ENCODE peak calls at places on chromosome 3, in five cellular contexts. One of them, this sample, is unnamed.
A peak's percentile ranks its signal among the peaks of the same experiment; 100 is the strongest.

GRCh38 chr3:11612515-11613184 is 31.1 kb downstream of the VGLL4 start:
- DNase-seq in central memory CD4-positive, alpha-beta T cell: no peak
- DNase-seq in activated T-cell treated with anti-CD3 and anti-CD28 coated beads for 48 hours: no peak
- DNase-seq in activated CD8-positive, alpha-beta T cell treated with anti-CD3 and anti-CD28 coated beads, Interleukin-2, amount 10 ng/mL, durations not matched to agents 7 days and 5 days: no peak
- DNase-seq in substantia nigra: no peak
- DNase-seq in this sample: no peak

GRCh38 chr3:160695906-160696305 is 18.9 kb downstream of the ARL14 start:
- DNase-seq in substantia nigra: no peak
- DNase-seq in activated T-cell treated with anti-CD3 and anti-CD28 coated beads for 48 hours: no peak
- DNase-seq in central memory CD4-positive, alpha-beta T cell: no peak
- DNase-seq in activated CD8-positive, alpha-beta T cell treated with anti-CD3 and anti-CD28 coated beads, Interleukin-2, amount 10 ng/mL, durations not matched to agents 7 days and 5 days: no peak
- DNase-seq in this sample: no peak

GRCh38 chr3:123804676-123805075 is 79.5 kb downstream of the MYLK start:
- DNase-seq in activated T-cell treated with anti-CD3 and anti-CD28 coated beads for 48 hours: no peak
- DNase-seq in activated CD8-positive, alpha-beta T cell treated with anti-CD3 and anti-CD28 coated beads, Interleukin-2, amount 10 ng/mL, durations not matched to agents 7 days and 5 days: no peak
- DNase-seq in central memory CD4-positive, alpha-beta T cell: no peak
- DNase-seq in substantia nigra: no peak
- DNase-seq in this sample: no peak

GRCh38 chr3:172550347-172550943 is 27.2 kb upstream of the TNFSF10 start:
- DNase-seq in activated CD8-positive, alpha-beta T cell treated with anti-CD3 and anti-CD28 coated beads, Interleukin-2, amount 10 ng/mL, durations not matched to agents 7 days and 5 days: peak; percentile 77
- DNase-seq in activated T-cell treated with anti-CD3 and anti-CD28 coated beads for 48 hours: peak; percentile 66
- DNase-seq in substantia nigra: no peak
- DNase-seq in central memory CD4-positive, alpha-beta T cell: no peak
- DNase-seq in this sample: no peak

GRCh38 chr3:58011580-58011979 is 3.4 kb downstream of the FLNB start:
- DNase-seq in activated CD8-positive, alpha-beta T cell treated with anti-CD3 and anti-CD28 coated beads, Interleukin-2, amount 10 ng/mL, durations not matched to agents 7 days and 5 days: no peak
- DNase-seq in substantia nigra: no peak
- DNase-seq in central memory CD4-positive, alpha-beta T cell: no peak
- DNase-seq in activated T-cell treated with anti-CD3 and anti-CD28 coated beads for 48 hours: no peak
- DNase-seq in this sample: no peak

GRCh38 chr3:127746400-127747057 is 73.8 kb downstream of the ABTB1 start:
- DNase-seq in substantia nigra: no peak
- DNase-seq in activated CD8-positive, alpha-beta T cell treated with anti-CD3 and anti-CD28 coated beads, Interleukin-2, amount 10 ng/mL, durations not matched to agents 7 days and 5 days: no peak
- DNase-seq in activated T-cell treated with anti-CD3 and anti-CD28 coated beads for 48 hours: no peak
- DNase-seq in central memory CD4-positive, alpha-beta T cell: no peak
- DNase-seq in this sample: no peak

GRCh38 chr3:186821429-186822367 is 15.4 kb upstream of the RFC4 start:
- DNase-seq in activated CD8-positive, alpha-beta T cell treated with anti-CD3 and anti-CD28 coated beads, Interleukin-2, amount 10 ng/mL, durations not matched to agents 7 days and 5 days: peak; percentile 47
- DNase-seq in activated T-cell treated with anti-CD3 and anti-CD28 coated beads for 48 hours: no peak
- DNase-seq in substantia nigra: no peak
- DNase-seq in central memory CD4-positive, alpha-beta T cell: peak; percentile 33
- DNase-seq in this sample: peak; percentile 40

GRCh38 chr3:101868534-101869464 is 19.5 kb downstream of the NFKBIZ start:
- DNase-seq in activated T-cell treated with anti-CD3 and anti-CD28 coated beads for 48 hours: no peak
- DNase-seq in central memory CD4-positive, alpha-beta T cell: no peak
- DNase-seq in substantia nigra: no peak
- DNase-seq in activated CD8-positive, alpha-beta T cell treated with anti-CD3 and anti-CD28 coated beads, Interleukin-2, amount 10 ng/mL, durations not matched to agents 7 days and 5 days: no peak
- DNase-seq in this sample: no peak

GRCh38 chr3:182683335-182684257 is 109.7 kb upstream of the ATP11B start:
- DNase-seq in activated T-cell treated with anti-CD3 and anti-CD28 coated beads for 48 hours: peak; percentile 33
- DNase-seq in substantia nigra: peak; percentile 15
- DNase-seq in central memory CD4-positive, alpha-beta T cell: peak; percentile 41
- DNase-seq in activated CD8-positive, alpha-beta T cell treated with anti-CD3 and anti-CD28 coated beads, Interleukin-2, amount 10 ng/mL, durations not matched to agents 7 days and 5 days: peak; percentile 73
- DNase-seq in this sample: peak; percentile 70

GRCh38 chr3:146160233-146160963 is 586 bp downstream of the PLOD2 start:
- DNase-seq in substantia nigra: peak; percentile 39
- DNase-seq in activated CD8-positive, alpha-beta T cell treated with anti-CD3 and anti-CD28 coated beads, Interleukin-2, amount 10 ng/mL, durations not matched to agents 7 days and 5 days: peak; percentile 28
- DNase-seq in activated T-cell treated with anti-CD3 and anti-CD28 coated beads for 48 hours: no peak
- DNase-seq in central memory CD4-positive, alpha-beta T cell: no peak
- DNase-seq in this sample: peak; percentile 76

This sample was measured in NT2/D1.